ENCODE peak calls at places on chromosomes 2 and 18, in five cellular contexts. One of them, this sample, is unnamed.

GRCh38 chr18:46632401-46633089 is 24.5 kb downstream of the LOXHD1 start:
- DNase-seq in ovary: no peak
- DNase-seq in A549: peak
- DNase-seq in transverse colon: no peak
- DNase-seq in K562: no peak
- DNase-seq in this sample: no peak

GRCh38 chr2:62586981-62587380 is 81.0 kb upstream of the TMEM17 start:
- DNase-seq in ovary: no peak
- DNase-seq in A549: no peak
- DNase-seq in transverse colon: no peak
- DNase-seq in K562: no peak
- DNase-seq in this sample: no peak

GRCh38 chr2:206028101-206028500 is 57.9 kb downstream of the INO80D start:
- DNase-seq in ovary: no peak
- DNase-seq in A549: no peak
- DNase-seq in transverse colon: no peak
- DNase-seq in K562: no peak
- DNase-seq in this sample: no peak

GRCh38 chr2:191756753-191757152 is 78.8 kb downstream of the NABP1 start:
- DNase-seq in ovary: no peak
- DNase-seq in A549: no peak
- DNase-seq in transverse colon: no peak
- DNase-seq in K562: no peak
- DNase-seq in this sample: no peak

GRCh38 chr2:190379249-190379964 is 28.7 kb upstream of the MFSD6 start:
- DNase-seq in ovary: no peak
- DNase-seq in A549: no peak
- DNase-seq in transverse colon: no peak
- DNase-seq in K562: peak
- DNase-seq in this sample: no peak

GRCh38 chr18:78492813-78493371 is 486.7 kb upstream of the SALL3 start:
- DNase-seq in ovary: no peak
- DNase-seq in A549: no peak
- DNase-seq in transverse colon: no peak
- DNase-seq in K562: no peak
- DNase-seq in this sample: no peak

GRCh38 chr2:79000008-79000576 is 25.4 kb upstream of the REG3G start:
- DNase-seq in ovary: no peak
- DNase-seq in A549: no peak
- DNase-seq in transverse colon: no peak
- DNase-seq in K562: no peak
- DNase-seq in this sample: no peak

GRCh38 chr2:2527162-2527561 is 196.1 kb upstream of the MYT1L start:
- DNase-seq in ovary: no peak
- DNase-seq in A549: no peak
- DNase-seq in transverse colon: no peak
- DNase-seq in K562: no peak
- DNase-seq in this sample: no peak

GRCh38 chr2:163733301-163733938 is 2.4 kb downstream of the FIGN start:
- DNase-seq in ovary: peak
- DNase-seq in A549: no peak
- DNase-seq in transverse colon: no peak
- DNase-seq in K562: no peak
- DNase-seq in this sample: no peak

GRCh38 chr2:15797231-15797945 is 143.0 kb upstream of the MYCN start:
- DNase-seq in ovary: no peak
- DNase-seq in A549: no peak
- DNase-seq in transverse colon: no peak
- DNase-seq in K562: peak
- DNase-seq in this sample: no peak

GRCh38 chr2:201618744-201619654 is 24.3 kb downstream of the TMEM237 start:
- DNase-seq in ovary: peak
- DNase-seq in A549: no peak
- DNase-seq in transverse colon: peak
- DNase-seq in K562: peak
- DNase-seq in this sample: no peak

GRCh38 chr2:25831744-25832449 is 46.4 kb downstream of the ASXL2 start:
- DNase-seq in ovary: no peak
- DNase-seq in A549: no peak
- DNase-seq in transverse colon: no peak
- DNase-seq in K562: no peak
- DNase-seq in this sample: no peak

GRCh38 chr18:79480171-79480981 is 84.6 kb downstream of the NFATC1 start:
- DNase-seq in ovary: peak
- DNase-seq in A549: no peak
- DNase-seq in transverse colon: no peak
- DNase-seq in K562: no peak
- DNase-seq in this sample: no peak

GRCh38 chr2:3639653-3640052 is 18.3 kb upstream of the ALLC start:
- DNase-seq in ovary: no peak
- DNase-seq in A549: no peak
- DNase-seq in transverse colon: no peak
- DNase-seq in K562: no peak
- DNase-seq in this sample: no peak

GRCh38 chr2:151637284-151637781 is 96.9 kb downstream of the NEB start:
- DNase-seq in ovary: no peak
- DNase-seq in A549: no peak
- DNase-seq in transverse colon: peak
- DNase-seq in K562: no peak
- DNase-seq in this sample: no peak

GRCh38 chr2:113136828-113137775 is 9.7 kb downstream of the IL1RN start:
- DNase-seq in ovary: no peak
- DNase-seq in A549: no peak
- DNase-seq in transverse colon: no peak
- DNase-seq in K562: peak
- DNase-seq in this sample: no peak

GRCh38 chr2:203126971-203127370 is 111.8 kb upstream of the CYP20A1 start:
- DNase-seq in ovary: no peak
- DNase-seq in A549: no peak
- DNase-seq in transverse colon: no peak
- DNase-seq in K562: no peak
- DNase-seq in this sample: no peak

GRCh38 chr18:14974088-14974487 is 226.1 kb downstream of the ANKRD30B start:
- DNase-seq in ovary: no peak
- DNase-seq in A549: no peak
- DNase-seq in transverse colon: no peak
- DNase-seq in K562: no peak
- DNase-seq in this sample: no peak

GRCh38 chr18:62389761-62390481 is 64.8 kb downstream of the TNFRSF11A start:
- DNase-seq in ovary: no peak
- DNase-seq in A549: no peak
- DNase-seq in transverse colon: no peak
- DNase-seq in K562: no peak
- DNase-seq in this sample: no peak

GRCh38 chr18:35730738-35731370 is 149.3 kb downstream of the GALNT1 start:
- DNase-seq in ovary: peak
- DNase-seq in A549: no peak
- DNase-seq in transverse colon: no peak
- DNase-seq in K562: no peak
- DNase-seq in this sample: no peak

GRCh38 chr18:11752116-11752911 is 63.2 kb downstream of the GNAL start:
- DNase-seq in ovary: no peak
- DNase-seq in A549: peak
- DNase-seq in transverse colon: no peak
- DNase-seq in K562: no peak
- DNase-seq in this sample: no peak

GRCh38 chr2:182101263-182101662 is 115.6 kb downstream of the PPP1R1C start:
- DNase-seq in ovary: no peak
- DNase-seq in A549: no peak
- DNase-seq in transverse colon: no peak
- DNase-seq in K562: peak
- DNase-seq in this sample: no peak

GRCh38 chr2:191190439-191190838 is 39.6 kb upstream of the STAT4 start:
- DNase-seq in ovary: no peak
- DNase-seq in A549: no peak
- DNase-seq in transverse colon: no peak
- DNase-seq in K562: no peak
- DNase-seq in this sample: peak

GRCh38 chr2:13193075-13193474 is 476.3 kb downstream of the TRIB2 start:
- DNase-seq in ovary: no peak
- DNase-seq in A549: no peak
- DNase-seq in transverse colon: no peak
- DNase-seq in K562: no peak
- DNase-seq in this sample: no peak

GRCh38 chr2:234495801-234496441 is 960 bp downstream of the ARL4C start:
- DNase-seq in ovary: no peak
- DNase-seq in A549: no peak
- DNase-seq in transverse colon: peak
- DNase-seq in K562: no peak
- DNase-seq in this sample: no peak

GRCh38 chr18:23137093-23137640 is 1.9 kb downstream of the CABLES1 start:
- DNase-seq in ovary: no peak
- DNase-seq in A549: no peak
- DNase-seq in transverse colon: no peak
- DNase-seq in K562: no peak
- DNase-seq in this sample: no peak

GRCh38 chr2:47632754-47633153 is 150.2 kb upstream of the MSH6 start:
- DNase-seq in ovary: no peak
- DNase-seq in A549: no peak
- DNase-seq in transverse colon: no peak
- DNase-seq in K562: no peak
- DNase-seq in this sample: no peak

GRCh38 chr2:217361491-217361890 is 501.6 kb upstream of the TNP1 start:
- DNase-seq in ovary: no peak
- DNase-seq in A549: no peak
- DNase-seq in transverse colon: no peak
- DNase-seq in K562: no peak
- DNase-seq in this sample: peak

GRCh38 chr18:58991127-58991798 is 126.6 kb downstream of the ZNF532 start:
- DNase-seq in ovary: no peak
- DNase-seq in A549: no peak
- DNase-seq in transverse colon: no peak
- DNase-seq in K562: no peak
- DNase-seq in this sample: no peak

GRCh38 chr2:10400568-10400977 is 47.6 kb downstream of the ODC1 start:
- DNase-seq in ovary: no peak
- DNase-seq in A549: no peak
- DNase-seq in transverse colon: peak
- DNase-seq in K562: no peak
- DNase-seq in this sample: no peak

DNA sequence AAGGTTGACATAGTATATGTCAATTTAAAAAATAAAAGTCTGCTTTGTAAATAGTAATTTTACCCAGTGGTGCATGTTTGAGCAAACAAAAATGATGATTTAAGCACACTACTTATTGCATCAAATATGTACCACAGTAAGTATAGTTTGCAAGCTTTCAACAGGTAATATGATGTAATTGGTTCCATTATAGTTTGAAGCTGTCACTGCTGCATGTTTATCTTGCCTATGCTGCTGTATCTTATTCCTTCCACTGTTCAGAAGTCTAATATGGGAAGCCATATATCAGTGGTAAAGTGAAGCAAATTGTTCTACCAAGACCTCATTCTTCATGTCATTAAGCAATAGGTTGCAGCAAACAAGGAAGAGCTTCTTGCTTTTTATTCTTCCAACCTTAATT is 78.6 kb upstream of the CSRNP3 start:
- DNase-seq in ovary: no peak
- DNase-seq in A549: no peak
- DNase-seq in transverse colon: no peak
- DNase-seq in K562: no peak
- DNase-seq in this sample: no peak
- TF ChIP-seq EP300 in ovary: no peak
- TF ChIP-seq EP300 in A549: no peak
- TF ChIP-seq EP300 in transverse colon: no peak
- TF ChIP-seq EP300 in K562: no peak
- TF ChIP-seq EP300 in this sample: no peak

GRCh38 chr2:180006781-180007579 is at the start of gene CWC22:
- DNase-seq in ovary: peak
- DNase-seq in A549: peak
- DNase-seq in transverse colon: peak
- DNase-seq in K562: peak
- DNase-seq in this sample: peak
- TF ChIP-seq EP300 in ovary: peak
- TF ChIP-seq EP300 in A549: no peak
- TF ChIP-seq EP300 in transverse colon: no peak
- TF ChIP-seq EP300 in K562: peak
- TF ChIP-seq EP300 in this sample: no peak

GRCh38 chr2:4745596-4745995 is 946.6 kb upstream of the SOX11 start:
- DNase-seq in ovary: no peak
- DNase-seq in A549: no peak
- DNase-seq in transverse colon: no peak
- DNase-seq in K562: no peak
- DNase-seq in this sample: no peak
- TF ChIP-seq EP300 in ovary: no peak
- TF ChIP-seq EP300 in A549: no peak
- TF ChIP-seq EP300 in transverse colon: no peak
- TF ChIP-seq EP300 in K562: no peak
- TF ChIP-seq EP300 in this sample: no peak

DNA sequence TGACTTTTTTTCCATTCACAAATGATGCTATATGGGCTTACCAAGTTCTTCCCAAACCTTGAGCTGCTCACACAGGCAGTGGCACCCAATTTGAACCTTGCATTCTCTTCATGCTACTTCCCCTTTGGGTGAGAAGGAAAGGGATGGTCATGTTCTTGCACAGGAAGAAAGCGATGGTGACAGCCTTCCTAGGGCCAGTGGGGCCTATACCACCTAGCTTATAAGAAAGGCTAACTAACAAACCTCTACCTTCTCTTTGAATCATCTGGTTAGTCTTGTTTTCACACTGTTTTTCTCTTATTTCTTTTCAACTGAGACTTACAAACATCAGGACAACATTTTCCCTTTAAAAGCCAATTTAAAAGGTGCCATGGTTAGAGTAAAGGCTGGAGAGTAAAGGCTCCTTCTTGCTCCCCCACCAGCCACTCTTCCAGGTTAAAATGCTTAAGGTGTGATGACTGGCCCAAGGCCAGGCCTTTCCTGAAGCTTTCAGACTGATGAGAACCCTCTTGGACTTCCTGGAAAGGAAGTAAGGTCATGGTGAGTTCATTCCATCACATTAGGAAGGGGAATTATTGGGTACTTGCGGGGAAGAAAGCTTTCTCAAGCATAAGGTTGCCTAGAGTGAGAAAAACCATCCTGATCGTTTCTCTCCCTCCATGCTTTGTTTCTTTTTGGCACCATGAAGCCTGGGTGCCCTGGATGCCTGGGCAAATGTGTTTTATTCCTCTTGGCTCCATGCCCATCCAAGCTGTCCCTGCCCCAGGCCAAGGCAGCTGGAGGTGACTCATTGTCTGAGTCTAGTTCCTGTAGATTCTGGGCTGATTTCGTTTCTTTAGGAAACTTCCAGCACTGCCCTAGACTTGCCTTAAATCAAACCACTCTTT is 41.4 kb upstream of the ITGB6 start:
- DNase-seq in ovary: no peak
- DNase-seq in A549: peak
- DNase-seq in transverse colon: peak
- DNase-seq in K562: no peak
- DNase-seq in this sample: no peak
- TF ChIP-seq EP300 in ovary: no peak
- TF ChIP-seq EP300 in A549: peak
- TF ChIP-seq EP300 in transverse colon: no peak
- TF ChIP-seq EP300 in K562: no peak
- TF ChIP-seq EP300 in this sample: no peak

GRCh38 chr2:17805166-17805565 is 11.1 kb upstream of the MSGN1 start:
- DNase-seq in ovary: no peak
- DNase-seq in A549: no peak
- DNase-seq in transverse colon: no peak
- DNase-seq in K562: no peak
- DNase-seq in this sample: no peak
- TF ChIP-seq EP300 in ovary: no peak
- TF ChIP-seq EP300 in A549: no peak
- TF ChIP-seq EP300 in transverse colon: no peak
- TF ChIP-seq EP300 in K562: no peak
- TF ChIP-seq EP300 in this sample: no peak

This sample was measured in esophagus muscularis mucosa.